ENCODE peak calls at places on chromosomes 5 and 9, in four cellular contexts. One of them, this sample, is unnamed.
A peak's percentile ranks its signal among the peaks of the same experiment; 100 is the strongest.

GRCh38 chr9:90142580-90142979 is 500.0 kb downstream of the DIRAS2 start:
- DNase-seq in HepG2: peak; percentile 35
- DNase-seq in breast epithelium: no peak
- DNase-seq in H9: no peak
- DNase-seq in this sample: peak; percentile 79

GRCh38 chr5:133788121-133788520 is 175.8 kb upstream of the FSTL4 start:
- DNase-seq in breast epithelium: no peak
- DNase-seq in HepG2: no peak
- DNase-seq in H9: peak; percentile 16
- DNase-seq in this sample: no peak

GRCh38 chr5:81749186-81749561 is 1.7 kb downstream of the SSBP2 start:
- DNase-seq in HepG2: no peak
- DNase-seq in breast epithelium: no peak
- DNase-seq in H9: no peak
- DNase-seq in this sample: peak; percentile 5

GRCh38 chr5:30749971-30750370 is 443.5 kb upstream of the CDH6 start:
- DNase-seq in breast epithelium: no peak
- DNase-seq in HepG2: no peak
- DNase-seq in H9: no peak
- DNase-seq in this sample: no peak

GRCh38 chr5:151686673-151687378 is at the start of gene SPARC:
- DNase-seq in HepG2: no peak
- DNase-seq in breast epithelium: peak; percentile 81
- DNase-seq in H9: peak; percentile 90
- DNase-seq in this sample: no peak

GRCh38 chr5:97840643-97841042 is 657.6 kb upstream of the RIOK2 start:
- DNase-seq in HepG2: no peak
- DNase-seq in H9: no peak
- DNase-seq in breast epithelium: no peak
- DNase-seq in this sample: no peak

GRCh38 chr9:14316574-14317304 is 2.8 kb upstream of the NFIB start:
- DNase-seq in H9: no peak
- DNase-seq in breast epithelium: no peak
- DNase-seq in HepG2: no peak
- DNase-seq in this sample: no peak

GRCh38 chr5:157219491-157220271 is 39.0 kb downstream of the ITK start:
- DNase-seq in breast epithelium: no peak
- DNase-seq in HepG2: no peak
- DNase-seq in H9: no peak
- DNase-seq in this sample: no peak

DNA sequence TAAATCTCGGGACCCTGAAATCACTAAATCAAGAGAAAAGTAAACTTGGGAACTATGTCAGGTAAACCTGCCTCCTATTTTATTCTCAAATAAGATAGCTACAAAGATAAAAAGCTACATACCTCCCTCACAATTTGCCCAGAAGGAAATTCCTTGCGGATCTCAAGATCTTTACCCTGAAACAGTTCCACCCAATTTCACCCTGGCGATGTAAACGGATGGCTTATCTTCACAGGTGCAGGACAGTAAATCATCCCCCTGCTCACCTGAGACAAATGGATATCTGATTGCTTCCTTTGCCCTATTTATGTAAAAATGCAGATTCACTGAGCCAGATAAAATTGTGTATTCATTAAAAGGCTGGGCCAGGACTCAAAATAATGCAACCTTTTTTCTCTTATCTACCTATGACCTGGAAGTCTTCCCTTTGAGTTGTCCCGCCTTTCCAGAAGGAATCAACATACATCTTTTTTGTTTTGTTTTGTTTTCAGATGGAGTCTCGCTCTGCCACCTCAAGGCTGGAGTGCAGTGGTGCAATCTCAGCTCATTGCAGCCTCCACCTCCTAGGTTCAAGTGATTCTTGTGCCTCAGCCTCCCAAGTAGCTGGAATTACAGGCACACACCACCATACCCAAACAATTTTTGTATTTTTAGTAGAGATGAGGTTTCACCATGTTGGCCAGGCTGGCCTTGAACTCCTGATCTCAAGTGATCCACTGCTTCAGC is 13.8 kb downstream of the TMEM267 start:
- DNase-seq in HepG2: no peak
- DNase-seq in H9: no peak
- DNase-seq in breast epithelium: no peak
- DNase-seq in this sample: peak; percentile 5
- H3K9me3 ChIP-seq in HepG2: no peaks in the 10 kb centered on the region
- H3K9me3 ChIP-seq in H9: no peaks in the 10 kb centered on the region
- H3K9me3 ChIP-seq in breast epithelium: peaks cover 3% of the 10 kb centered on the region
- H3K9me3 ChIP-seq in this sample: no peaks in the 10 kb centered on the region

GRCh38 chr9:137351781-137352501 is 49.9 kb upstream of the NRARP start:
- DNase-seq in HepG2: no peak
- DNase-seq in breast epithelium: no peak
- DNase-seq in H9: no peak
- DNase-seq in this sample: no peak

GRCh38 chr9:137350696-137351584 is 48.9 kb upstream of the NRARP start:
- DNase-seq in breast epithelium: no peak
- DNase-seq in HepG2: no peak
- DNase-seq in H9: no peak
- DNase-seq in this sample: no peak

GRCh38 chr9:137347928-137348327 is 45.9 kb upstream of the NRARP start:
- DNase-seq in HepG2: no peak
- DNase-seq in breast epithelium: no peak
- DNase-seq in H9: no peak
- DNase-seq in this sample: no peak

GRCh38 chr9:137348781-137349470 is 46.9 kb upstream of the NRARP start:
- DNase-seq in breast epithelium: no peak
- DNase-seq in H9: no peak
- DNase-seq in HepG2: no peak
- DNase-seq in this sample: no peak

GRCh38 chr9:137349471-137350033 is 47.5 kb upstream of the NRARP start:
- DNase-seq in HepG2: no peak
- DNase-seq in breast epithelium: peak; percentile 7
- DNase-seq in H9: no peak
- DNase-seq in this sample: no peak
- H3K9me3 ChIP-seq in HepG2: no peaks in the 10 kb centered on the region
- H3K9me3 ChIP-seq in breast epithelium: peaks cover 10% of the 10 kb centered on the region
- H3K9me3 ChIP-seq in H9: peaks cover 6% of the 10 kb centered on the region
- H3K9me3 ChIP-seq in this sample: no peaks in the 10 kb centered on the region

DNA sequence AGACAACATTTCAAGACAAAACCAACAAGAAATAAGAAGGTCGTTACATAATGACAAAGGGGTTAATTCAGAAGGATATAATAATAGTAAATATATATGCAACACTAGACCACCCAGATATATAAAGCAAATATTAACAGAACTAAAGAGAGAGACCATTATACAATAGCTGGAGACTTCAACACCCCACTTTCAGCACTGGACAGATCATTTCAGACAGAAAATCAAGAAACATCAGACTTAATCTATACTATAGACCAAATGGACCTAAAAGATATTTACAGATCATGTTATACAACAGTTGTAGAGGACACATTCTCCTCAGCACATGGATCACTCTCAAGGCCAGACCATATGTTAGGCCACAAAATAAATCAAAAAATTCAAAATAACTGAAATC is 26.8 kb downstream of the CERT1 start:
- DNase-seq in HepG2: no peak
- DNase-seq in breast epithelium: no peak
- DNase-seq in H9: no peak
- DNase-seq in this sample: no peak
- H3K9me3 ChIP-seq in HepG2: no peaks in the 10 kb centered on the region
- H3K9me3 ChIP-seq in breast epithelium: peaks cover 6% of the 10 kb centered on the region
- H3K9me3 ChIP-seq in H9: no peaks in the 10 kb centered on the region
- H3K9me3 ChIP-seq in this sample: no peaks in the 10 kb centered on the region

GRCh38 chr5:158573829-158574228 is 525.9 kb downstream of the EBF1 start:
- DNase-seq in breast epithelium: no peak
- DNase-seq in HepG2: no peak
- DNase-seq in H9: no peak
- DNase-seq in this sample: no peak

GRCh38 chr5:158569534-158569933 is 530.2 kb downstream of the EBF1 start:
- DNase-seq in breast epithelium: no peak
- DNase-seq in H9: peak; percentile 45
- DNase-seq in HepG2: no peak
- DNase-seq in this sample: no peak

GRCh38 chr5:158565017-158565789 is 534.5 kb downstream of the EBF1 start:
- DNase-seq in breast epithelium: no peak
- DNase-seq in H9: no peak
- DNase-seq in HepG2: no peak
- DNase-seq in this sample: no peak

GRCh38 chr5:158570502-158570901 is 529.2 kb downstream of the EBF1 start:
- DNase-seq in HepG2: no peak
- DNase-seq in breast epithelium: no peak
- DNase-seq in H9: no peak
- DNase-seq in this sample: no peak
- H3K9me3 ChIP-seq in HepG2: peaks cover 4% of the 10 kb centered on the region
- H3K9me3 ChIP-seq in breast epithelium: no peaks in the 10 kb centered on the region
- H3K9me3 ChIP-seq in H9: no peaks in the 10 kb centered on the region
- H3K9me3 ChIP-seq in this sample: no peaks in the 10 kb centered on the region

DNA sequence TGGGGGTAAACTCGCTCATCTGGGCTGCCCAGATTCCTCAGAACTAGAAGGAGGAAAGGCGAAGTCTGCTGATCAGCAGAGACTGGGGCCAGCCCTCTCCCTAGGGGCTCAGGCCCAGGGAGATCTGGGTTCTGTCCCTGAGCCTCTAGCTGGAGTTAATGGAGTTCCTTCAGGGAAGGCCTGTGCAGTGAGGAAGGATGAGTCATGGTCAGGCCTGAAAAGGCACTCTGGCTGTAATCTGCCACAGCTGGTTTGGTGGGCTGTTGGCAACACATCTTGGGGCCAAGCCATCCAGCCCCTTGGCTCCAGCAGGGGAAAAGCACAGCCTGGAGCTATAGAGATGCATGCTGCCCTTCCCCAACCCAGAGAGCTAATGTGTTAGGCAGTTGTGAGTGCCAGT is 459.6 kb downstream of the PRELID2 start:
- DNase-seq in H9: no peak
- DNase-seq in breast epithelium: no peak
- DNase-seq in HepG2: no peak
- DNase-seq in this sample: no peak
- H3K9me3 ChIP-seq in H9: no peaks in the 10 kb centered on the region
- H3K9me3 ChIP-seq in breast epithelium: peaks cover 33% of the 10 kb centered on the region
- H3K9me3 ChIP-seq in HepG2: peaks cover 66% of the 10 kb centered on the region
- H3K9me3 ChIP-seq in this sample: peaks cover 4% of the 10 kb centered on the region

GRCh38 chr9:40914772-40915659 is 213.5 kb downstream of the FOXD4L6 start:
- DNase-seq in HepG2: no peak
- DNase-seq in breast epithelium: no peak
- DNase-seq in H9: peak; percentile 10
- DNase-seq in this sample: no peak
- H3K9me3 ChIP-seq in HepG2: peaks cover 40% of the 10 kb centered on the region
- H3K9me3 ChIP-seq in breast epithelium: peaks cover 84% of the 10 kb centered on the region
- H3K9me3 ChIP-seq in H9: peaks cover 62% of the 10 kb centered on the region
- H3K9me3 ChIP-seq in this sample: peaks cover 10% of the 10 kb centered on the region

GRCh38 chr9:91746904-91747303 is 203.1 kb downstream of the ROR2 start:
- DNase-seq in HepG2: no peak
- DNase-seq in breast epithelium: no peak
- DNase-seq in H9: no peak
- DNase-seq in this sample: no peak

GRCh38 chr9:91746357-91746756 is 203.7 kb downstream of the ROR2 start:
- DNase-seq in breast epithelium: no peak
- DNase-seq in H9: no peak
- DNase-seq in HepG2: no peak
- DNase-seq in this sample: no peak

GRCh38 chr9:91753711-91754110 is 196.3 kb downstream of the ROR2 start:
- DNase-seq in HepG2: no peak
- DNase-seq in H9: no peak
- DNase-seq in breast epithelium: no peak
- DNase-seq in this sample: no peak

GRCh38 chr9:91751922-91752321 is 198.1 kb downstream of the ROR2 start:
- DNase-seq in breast epithelium: no peak
- DNase-seq in HepG2: no peak
- DNase-seq in H9: no peak
- DNase-seq in this sample: no peak

GRCh38 chr9:91750343-91750742 is 199.7 kb downstream of the ROR2 start:
- DNase-seq in H9: no peak
- DNase-seq in HepG2: no peak
- DNase-seq in breast epithelium: no peak
- DNase-seq in this sample: peak; percentile 14
- H3K9me3 ChIP-seq in H9: no peaks in the 10 kb centered on the region
- H3K9me3 ChIP-seq in HepG2: no peaks in the 10 kb centered on the region
- H3K9me3 ChIP-seq in breast epithelium: no peaks in the 10 kb centered on the region
- H3K9me3 ChIP-seq in this sample: no peaks in the 10 kb centered on the region

DNA sequence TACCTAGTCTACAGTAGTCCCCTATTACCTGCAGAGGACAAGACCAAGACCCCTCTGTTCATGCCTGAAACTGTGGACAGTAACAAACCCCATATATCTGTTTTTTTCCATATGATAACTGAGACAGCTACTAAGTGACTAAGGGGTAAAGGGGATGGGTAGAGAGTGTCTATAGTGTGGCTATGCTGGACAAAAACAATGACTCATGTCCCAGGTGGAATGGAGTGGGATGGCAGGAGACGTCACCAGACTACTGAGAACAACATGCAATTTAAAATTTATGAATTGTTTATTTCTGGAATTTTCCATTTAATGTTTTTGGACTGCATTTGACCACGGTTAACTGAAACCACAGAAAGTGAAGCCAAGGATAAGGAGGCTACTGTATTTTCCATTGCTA is 171.8 kb downstream of the AGTPBP1 start:
- DNase-seq in H9: no peak
- DNase-seq in breast epithelium: no peak
- DNase-seq in HepG2: no peak
- DNase-seq in this sample: no peak
- H3K9me3 ChIP-seq in H9: no peaks in the 10 kb centered on the region
- H3K9me3 ChIP-seq in breast epithelium: no peaks in the 10 kb centered on the region
- H3K9me3 ChIP-seq in HepG2: no peaks in the 10 kb centered on the region
- H3K9me3 ChIP-seq in this sample: no peaks in the 10 kb centered on the region

DNA sequence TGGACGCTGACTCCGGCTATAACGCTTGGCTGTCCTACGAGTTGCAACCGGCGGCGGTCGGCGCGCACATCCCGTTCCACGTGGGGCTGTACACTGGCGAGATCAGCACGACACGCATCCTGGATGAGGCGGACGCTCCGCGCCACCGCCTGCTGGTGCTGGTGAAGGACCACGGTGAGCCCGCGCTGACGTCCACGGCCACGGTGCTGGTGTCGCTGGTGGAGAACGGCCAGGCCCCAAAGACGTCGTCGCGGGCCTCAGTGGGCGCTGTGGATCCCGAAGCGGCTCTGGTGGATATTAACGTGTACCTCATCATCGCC is 2.1 kb downstream of the PCDHA12 start:
- DNase-seq in H9: no peak
- DNase-seq in HepG2: no peak
- DNase-seq in breast epithelium: no peak
- DNase-seq in this sample: no peak
- H3K9me3 ChIP-seq in H9: no peaks in the 10 kb centered on the region
- H3K9me3 ChIP-seq in HepG2: no peaks in the 10 kb centered on the region
- H3K9me3 ChIP-seq in breast epithelium: peaks cover 25% of the 10 kb centered on the region
- H3K9me3 ChIP-seq in this sample: peaks cover 1% of the 10 kb centered on the region